ENCODE peak calls at places on chromosomes 1 and 21, in ten cellular contexts. M is stimulated activated naive B cell treated with anti-CD40 and anti-IgM and Interleukin-4, amounts not matched to agents 10 μg/mL and 1 μg/mL and 100 μg/mL, for 72 hours; J is cerebellar cortex; L is activated naive CD4-positive, alpha-beta T cell treated with Interleukin-2 at 50 U/mL for 16 hours; I is AG08396; O is T-helper 1 cell; A is GDM1; Q is EH; E is iris pigment epithelial cell; W is SHP77. C is an unnamed sample.

GRCh38 chr1:44783697-44784093 is 4.3 kb downstream of the BEST4 start:
- DNase-seq in A (no peak), J (peak; percentile 66), M (no peak), I (no peak), Q (no peak), E (no peak), O (no peak), W (no peak), L (no peak), C (no peak)

GRCh38 chr1:11948822-11949458 is 14.4 kb downstream of the PLOD1 start:
- DNase-seq in W (no peak), I (peak; percentile 54), J (no peak), A (no peak), L (no peak), O (no peak), M (no peak), E (no peak), Q (peak; percentile 36), C (no peak)

GRCh38 chr1:22204989-22205913 is 62.4 kb upstream of the WNT4 start:
- DNase-seq in O (no peak), E (no peak), I (no peak), J (peak; percentile 42), Q (peak; percentile 41), M (no peak), W (no peak), A (no peak), L (no peak), C (no peak)

GRCh38 chr1:20962576-20963258 is 175.6 kb upstream of the HP1BP3 start:
- DNase-seq in J (no peak), O (no peak), W (no peak), L (no peak), I (no peak), E (no peak), Q (peak; percentile 40), M (no peak), A (no peak), C (no peak)

GRCh38 chr1:158654570-158654969 is 31.9 kb downstream of the SPTA1 start:
- DNase-seq in L (no peak), Q (no peak), M (no peak), W (peak; percentile 87), J (no peak), A (peak; percentile 54), O (no peak), E (no peak), I (no peak), C (no peak)

GRCh38 chr1:180353930-180354329 is 123.9 kb downstream of the LHX4 start:
- DNase-seq in W (no peak), E (no peak), J (no peak), M (no peak), L (no peak), A (no peak), O (no peak), Q (no peak), I (no peak), C (no peak)

GRCh38 chr1:156747737-156748669 is 3.5 kb downstream of the HDGF start:
- DNase-seq in L (no peak), A (no peak), W (no peak), O (no peak), M (no peak), Q (peak; percentile 28), J (no peak), I (no peak), E (peak; percentile 37), C (no peak)

GRCh38 chr1:119784127-119784781 is 15.5 kb upstream of the HMGCS2 start:
- DNase-seq in Q (peak; percentile 7), O (no peak), L (no peak), W (no peak), M (no peak), E (peak; percentile 43), A (no peak), J (no peak), I (no peak), C (no peak)

GRCh38 chr1:98949606-98950005 is 55.1 kb downstream of the PLPPR5 start:
- DNase-seq in O (no peak), Q (no peak), M (no peak), W (no peak), J (no peak), L (no peak), E (no peak), I (no peak), A (no peak), C (no peak)

GRCh38 chr1:245153645-245154428 is 948 bp upstream of the KIF26B start:
- DNase-seq in J (peak; percentile 25), M (peak; percentile 8), E (peak; percentile 34), L (peak; percentile 3), I (peak; percentile 47), O (no peak), A (no peak), W (peak; percentile 19), Q (peak; percentile 30), C (no peak)

GRCh38 chr1:228339766-228340685 is 66.6 kb downstream of the TRIM11 start:
- DNase-seq in L (no peak), E (no peak), M (no peak), I (no peak), O (no peak), J (no peak), Q (no peak), A (no peak), W (no peak), C (no peak)

GRCh38 chr1:82227696-82228095 is 427.0 kb downstream of the ADGRL2 start:
- DNase-seq in W (no peak), O (no peak), L (no peak), J (no peak), E (peak; percentile 25), I (no peak), M (no peak), A (no peak), Q (no peak), C (no peak)

GRCh38 chr1:152398812-152399698 is 15.0 kb downstream of the CRNN start:
- DNase-seq in M (no peak), L (peak; percentile 11), J (peak; percentile 7), A (no peak), I (peak; percentile 15), O (peak; percentile 7), E (no peak), W (peak; percentile 63), Q (peak; percentile 23), C (no peak)

GRCh38 chr1:201198598-201198997 is 8.0 kb downstream of the IGFN1 start:
- DNase-seq in M (no peak), J (no peak), E (no peak), A (no peak), L (no peak), Q (no peak), W (no peak), O (no peak), I (no peak), C (no peak)

GRCh38 chr1:113990541-113990940 is 11.3 kb downstream of the OLFML3 start:
- DNase-seq in A (no peak), Q (no peak), J (no peak), W (no peak), L (no peak), E (no peak), M (no peak), O (no peak), I (no peak), C (no peak)

GRCh38 chr1:118151312-118151937 is 33.6 kb downstream of the SPAG17 start:
- DNase-seq in O (no peak), Q (peak; percentile 65), L (peak; percentile 6), W (peak; percentile 50), E (peak; percentile 64), I (no peak), J (peak; percentile 57), M (peak; percentile 18), A (no peak), C (no peak)

GRCh38 chr21:42218836-42219605 is at the start of gene ABCG1:
- DNase-seq in I (peak; percentile 52), O (peak; percentile 44), J (peak; percentile 58), L (peak; percentile 46), M (no peak), Q (no peak), A (peak; percentile 35), W (peak; percentile 40), E (peak; percentile 13), C (peak; percentile 34)

GRCh38 chr1:24744911-24745710 is at the start of gene CLIC4:
- DNase-seq in I (peak; percentile 95), W (peak; percentile 99), M (peak; percentile 99), J (peak; percentile 91), E (peak; percentile 100), Q (peak; percentile 100), A (peak; percentile 99), O (peak; percentile 99), L (peak; percentile 100), C (peak; percentile 98)

GRCh38 chr1:205593532-205593931 is 38.3 kb downstream of the ELK4 start:
- DNase-seq in E (no peak), M (no peak), L (no peak), Q (no peak), I (no peak), O (no peak), A (no peak), W (no peak), J (no peak), C (no peak)

GRCh38 chr1:46522969-46523320 is 28.5 kb downstream of the KNCN start:
- DNase-seq in J (no peak), I (no peak), W (no peak), E (no peak), L (no peak), Q (no peak), M (no peak), A (no peak), O (no peak), C (no peak)

GRCh38 chr1:6648556-6648955 is 23.9 kb downstream of the THAP3 start:
- DNase-seq in L (no peak), A (no peak), W (no peak), I (no peak), J (no peak), Q (no peak), M (no peak), O (no peak), E (no peak), C (no peak)

GRCh38 chr1:242081446-242081845 is 82.5 kb upstream of the MAP1LC3C start:
- DNase-seq in Q (no peak), O (no peak), J (no peak), L (no peak), W (no peak), I (no peak), E (peak; percentile 3), A (no peak), M (no peak), C (no peak)

GRCh38 chr1:237864338-237865244 is 26.1 kb downstream of the ZP4 start:
- DNase-seq in I (peak; percentile 12), O (no peak), M (peak; percentile 5), W (peak; percentile 27), E (peak; percentile 20), A (no peak), L (peak; percentile 2), J (peak; percentile 25), Q (no peak), C (no peak)

GRCh38 chr1:27388337-27389005 is 4.0 kb upstream of the GPR3 start:
- DNase-seq in L (peak; percentile 79), E (no peak), Q (peak; percentile 55), M (peak; percentile 54), I (no peak), A (peak; percentile 15), O (peak; percentile 76), W (peak; percentile 31), J (peak; percentile 90), C (no peak)